ENCODE peak calls at places on chromosomes 16 and 17, in five cellular contexts. O, R, L, P and D are unnamed samples.

GRCh38 chr17:22469941-22470340 is 777.6 kb downstream of the KCNJ18 start:
- DNase-seq in O (no peak), R (no peak), P (no peak), L (no peak), D (no peak)

GRCh38 chr17:68707032-68707431 is 105.9 kb upstream of the FAM20A start:
- DNase-seq in L (no peak), O (no peak), R (no peak), P (no peak), D (no peak)

GRCh38 chr16:71559855-71560254 is 17.0 kb downstream of the TAT start:
- DNase-seq in P (no peak), O (peak), R (no peak), L (no peak), D (no peak)

GRCh38 chr16:86016201-86016965 is 117.4 kb downstream of the IRF8 start:
- DNase-seq in R (peak), L (peak), O (peak), P (peak), D (peak)

GRCh38 chr16:27220991-27221390 is 17.7 kb downstream of the KDM8 start:
- DNase-seq in O (no peak), P (no peak), L (no peak), R (no peak), D (no peak)

GRCh38 chr17:61714300-61714699 is 123.3 kb upstream of the NACA2 start:
- DNase-seq in O (no peak), L (no peak), P (no peak), R (no peak), D (no peak)

GRCh38 chr17:42284020-42284369 is 4.3 kb upstream of the STAT5A start:
- DNase-seq in P (no peak), L (no peak), O (no peak), R (no peak), D (no peak)

GRCh38 chr16:51524555-51525373 is 373.7 kb upstream of the SALL1 start:
- DNase-seq in O (no peak), P (no peak), L (no peak), R (no peak), D (peak)

GRCh38 chr16:6988846-6989245 is 343.8 kb upstream of the RBFOX1 start:
- DNase-seq in O (no peak), R (no peak), P (no peak), L (no peak), D (no peak)

GRCh38 chr17:75011788-75012319 is 616 bp upstream of the MRPL58 start:
- DNase-seq in P (no peak), L (no peak), O (peak), R (peak), D (no peak)

GRCh38 chr16:86531641-86532525 is 21.6 kb downstream of the FOXF1 start:
- DNase-seq in O (no peak), R (no peak), P (no peak), L (no peak), D (no peak)

GRCh38 chr17:13721705-13722104 is 120.0 kb upstream of the HS3ST3A1 start:
- DNase-seq in R (no peak), P (no peak), L (no peak), O (no peak), D (no peak)

GRCh38 chr16:82995927-82996441 is 369.2 kb downstream of the CDH13 start:
- DNase-seq in P (no peak), L (no peak), R (no peak), O (no peak), D (no peak)
- TF ChIP-seq KDM1A in P (no peak), L (no peak), R (no peak), O (no peak), D (no peak)

DNA sequence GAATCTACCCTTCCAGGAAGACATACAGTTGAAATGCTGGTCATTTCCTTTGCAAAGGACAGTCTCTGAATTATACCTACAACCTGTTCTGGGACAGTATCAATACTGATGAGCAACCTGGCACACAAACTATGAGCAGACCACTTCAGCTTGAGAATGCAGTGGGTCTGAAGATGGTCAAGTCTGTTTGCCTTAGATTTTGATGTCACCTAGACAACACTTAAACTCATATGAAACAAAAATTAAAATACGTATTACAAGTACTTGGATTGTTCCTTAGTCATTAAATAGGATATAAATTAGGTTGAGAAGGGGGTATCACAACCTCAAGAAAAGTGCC is 3.5 kb downstream of the SRSF2 start:
- DNase-seq in O (no peak), P (no peak), L (no peak), R (no peak), D (no peak)
- TF ChIP-seq KDM1A in O (no peak), P (no peak), L (no peak), R (no peak), D (no peak)

GRCh38 chr17:80261895-80262279 is 1.2 kb downstream of the RNF213 start:
- DNase-seq in O (no peak), P (no peak), R (no peak), L (no peak), D (no peak)

GRCh38 chr17:80259642-80260535 is 763 bp upstream of the RNF213 start:
- DNase-seq in O (peak), R (peak), L (peak), P (no peak), D (peak)

GRCh38 chr17:80262291-80262690 is 1.6 kb downstream of the RNF213 start:
- DNase-seq in P (no peak), R (no peak), L (no peak), O (no peak), D (no peak)

GRCh38 chr17:80260791-80261158 is at the start of gene RNF213:
- DNase-seq in L (peak), O (no peak), P (no peak), R (peak), D (no peak)

GRCh38 chr17:80261159-80261894 is 675 bp downstream of the RNF213 start:
- DNase-seq in R (peak), O (peak), L (peak), P (no peak), D (peak)
- TF ChIP-seq KDM1A in R (no peak), O (no peak), L (no peak), P (no peak), D (no peak)

GRCh38 chr17:67359960-67360817 is 6.2 kb downstream of the PSMD12 start:
- DNase-seq in P (no peak), L (no peak), R (peak), O (no peak), D (peak)
- TF ChIP-seq KDM1A in P (no peak), L (no peak), R (no peak), O (no peak), D (no peak)

DNA sequence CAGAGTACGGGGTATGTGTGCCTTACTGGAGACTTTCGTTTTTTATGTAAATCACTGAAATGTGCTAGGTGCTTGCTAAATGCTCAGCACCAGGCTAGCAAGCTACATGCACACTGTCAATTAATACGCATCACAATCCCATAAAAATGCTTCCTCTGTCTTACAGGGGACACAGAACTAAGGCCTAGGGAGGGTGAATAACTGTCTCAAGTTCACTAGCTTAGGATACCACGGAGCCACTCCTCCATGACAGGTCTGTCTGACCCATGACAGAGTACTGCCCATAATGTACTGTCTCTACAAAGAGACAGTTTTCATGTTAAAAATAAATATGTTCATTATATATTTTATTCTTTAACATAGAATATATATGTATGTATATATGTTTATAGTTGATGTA is 28.3 kb upstream of the DYNLRB2 start:
- DNase-seq in R (no peak), O (no peak), L (no peak), P (no peak), D (no peak)
- TF ChIP-seq KDM1A in R (no peak), O (no peak), L (no peak), P (no peak), D (no peak)

GRCh38 chr16:3460585-3460984 is 17.1 kb downstream of the NAA60 start:
- DNase-seq in L (no peak), O (no peak), P (no peak), R (no peak), D (no peak)

GRCh38 chr16:3458278-3458851 is 14.9 kb downstream of the NAA60 start:
- DNase-seq in L (peak), O (no peak), P (no peak), R (no peak), D (peak)

GRCh38 chr16:3460121-3460520 is 16.6 kb downstream of the NAA60 start:
- DNase-seq in P (no peak), R (no peak), O (no peak), L (no peak), D (no peak)

GRCh38 chr16:3458852-3459361 is 15.4 kb downstream of the NAA60 start:
- DNase-seq in O (peak), L (no peak), P (no peak), R (no peak), D (peak)

GRCh38 chr16:3459401-3460090 is 16.1 kb downstream of the NAA60 start:
- DNase-seq in P (no peak), O (no peak), L (no peak), R (peak), D (no peak)
- TF ChIP-seq KDM1A in P (no peak), O (no peak), L (no peak), R (no peak), D (no peak)

GRCh38 chr17:7328840-7329359 is at the start of gene NEURL4:
- DNase-seq in P (no peak), R (no peak), O (no peak), L (no peak), D (peak)

GRCh38 chr17:7327501-7327900 is 1.6 kb downstream of the NEURL4 start:
- DNase-seq in L (no peak), R (no peak), P (no peak), O (no peak), D (no peak)

GRCh38 chr17:7329360-7330098 is 394 bp upstream of the NEURL4 start:
- DNase-seq in O (peak), L (peak), P (peak), R (peak), D (peak)

GRCh38 chr17:7327056-7327455 is 2.1 kb downstream of the NEURL4 start:
- DNase-seq in L (no peak), P (no peak), O (no peak), R (no peak), D (no peak)

DNA sequence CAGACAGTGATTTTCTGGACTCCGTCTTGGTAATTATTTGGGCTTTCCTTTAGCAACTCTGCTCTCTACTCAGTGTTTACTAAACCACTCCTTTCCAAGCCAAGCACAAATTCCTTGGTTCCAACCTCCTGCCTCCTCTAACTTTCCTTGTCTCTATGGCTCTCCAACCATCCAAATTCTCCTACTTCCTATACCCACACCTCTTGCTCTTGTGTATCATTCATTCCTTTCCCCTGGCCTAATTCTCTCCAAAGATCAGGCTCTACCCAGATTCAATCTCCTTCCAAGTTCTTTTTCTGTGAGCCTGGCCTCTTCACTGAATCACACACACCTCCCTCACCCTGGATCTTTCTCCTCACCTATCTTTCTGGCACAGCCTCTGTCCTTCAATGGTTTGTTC is 1.1 kb downstream of the NEURL4 start:
- DNase-seq in R (no peak), O (no peak), P (no peak), L (no peak), D (no peak)
- TF ChIP-seq KDM1A in R (no peak), O (no peak), P (no peak), L (no peak), D (no peak)

DNA sequence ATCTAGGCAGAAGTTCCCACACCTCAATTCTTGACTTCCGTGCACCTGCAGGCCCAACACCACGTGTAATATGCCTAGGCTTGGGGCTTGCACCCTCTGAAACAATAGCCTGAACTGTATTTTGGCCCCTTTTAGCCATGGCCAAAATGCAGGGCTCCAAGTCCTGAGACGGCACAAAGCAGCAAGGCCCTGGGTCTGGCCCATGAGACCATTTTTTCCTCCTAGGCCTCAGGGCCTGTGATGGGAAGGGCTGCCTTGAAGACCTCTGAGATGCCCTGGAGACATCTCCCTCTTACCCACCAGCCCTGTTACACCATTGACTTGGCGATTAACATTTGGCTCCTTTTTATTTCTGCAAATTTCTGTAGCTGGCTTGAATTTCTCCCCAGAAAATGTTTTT is 238.6 kb downstream of the CDH13 start:
- DNase-seq in P (no peak), O (no peak), L (no peak), R (no peak), D (no peak)
- TF ChIP-seq KDM1A in P (no peak), O (no peak), L (no peak), R (no peak), D (no peak)